ENCODE peak calls at places on chromosomes 16 and 17, in nine cellular contexts. V is sigmoid colon; R is activated T-cell treated with anti-CD3 and anti-CD28 coated beads, Interleukin-2, amount 50 U/mL, for 72 hours; Q is iris pigment epithelial cell; J is T-helper 2 cell; N is CD8-positive, alpha-beta memory T cell; K is CD4-positive, CD25-positive, alpha-beta regulatory T cell; G is AML-193; T is T-helper 1 cell. L is an unnamed sample.

GRCh38 chr16:87056551-87056950 is 260.6 kb downstream of the C16orf95 start:
- DNase-seq in V (peak), R (no peak), Q (no peak), J (no peak), N (no peak), K (no peak), G (no peak), T (no peak), L (no peak)

GRCh38 chr17:43822566-43823190 is 10.3 kb downstream of the MPP3 start:
- DNase-seq in V (peak), R (no peak), Q (no peak), J (no peak), N (no peak), K (no peak), G (no peak), T (no peak), L (no peak)

GRCh38 chr17:65515959-65516948 is 45.2 kb downstream of the AXIN2 start:
- DNase-seq in V (peak), R (no peak), Q (peak), J (no peak), N (no peak), K (no peak), G (no peak), T (no peak), L (no peak)

GRCh38 chr17:63488851-63489250 is 12.0 kb downstream of the ACE start:
- DNase-seq in V (no peak), R (no peak), Q (no peak), J (no peak), N (peak), K (no peak), G (no peak), T (no peak), L (no peak)

GRCh38 chr16:57993452-57993851 is 7.0 kb downstream of the ZNF319 start:
- DNase-seq in V (no peak), R (no peak), Q (no peak), J (no peak), N (no peak), K (no peak), G (no peak), T (no peak), L (no peak)

GRCh38 chr17:66514227-66514806 is 211.9 kb downstream of the PRKCA start:
- DNase-seq in V (no peak), R (peak), Q (peak), J (no peak), N (no peak), K (no peak), G (no peak), T (no peak), L (no peak)

GRCh38 chr17:14301279-14301760 is 439 bp downstream of the HS3ST3B1 start:
- DNase-seq in V (no peak), R (peak), Q (no peak), J (no peak), N (no peak), K (no peak), G (peak), T (no peak), L (peak)

GRCh38 chr16:27403601-27403992 is 1.6 kb downstream of the IL21R start:
- DNase-seq in V (no peak), R (no peak), Q (no peak), J (no peak), N (no peak), K (no peak), G (no peak), T (no peak), L (no peak)

GRCh38 chr17:64784353-64784798 is 122.3 kb upstream of the SMURF2 start:
- DNase-seq in V (no peak), R (no peak), Q (no peak), J (no peak), N (no peak), K (no peak), G (no peak), T (no peak), L (no peak)

GRCh38 chr17:65514082-65514481 is 47.4 kb downstream of the AXIN2 start:
- DNase-seq in V (peak), R (peak), Q (peak), J (no peak), N (no peak), K (no peak), G (no peak), T (no peak), L (no peak)

GRCh38 chr16:84950906-84951305 is 60.4 kb downstream of the ZDHHC7 start:
- DNase-seq in V (no peak), R (peak), Q (no peak), J (peak), N (no peak), K (no peak), G (peak), T (no peak), L (peak)

GRCh38 chr17:79789943-79790804 is 6.7 kb downstream of the CBX8 start:
- DNase-seq in V (no peak), R (peak), Q (no peak), J (no peak), N (peak), K (no peak), G (no peak), T (no peak), L (peak)

GRCh38 chr16:5502944-5503343 is 405.3 kb upstream of the EEF2KMT start:
- DNase-seq in V (no peak), R (no peak), Q (no peak), J (no peak), N (no peak), K (no peak), G (no peak), T (no peak), L (no peak)

GRCh38 chr17:16652847-16653366 is 743 bp downstream of the ZNF624 start:
- DNase-seq in V (no peak), R (no peak), Q (peak), J (no peak), N (no peak), K (no peak), G (no peak), T (no peak), L (no peak)

GRCh38 chr16:90018297-90019200 is 707 bp downstream of the DBNDD1 start:
- DNase-seq in V (no peak), R (no peak), Q (no peak), J (no peak), N (no peak), K (no peak), G (no peak), T (no peak), L (no peak)

GRCh38 chr17:83176272-83176955 is 97.0 kb downstream of the METRNL start:
- DNase-seq in V (peak), R (no peak), Q (no peak), J (no peak), N (no peak), K (no peak), G (no peak), T (no peak), L (no peak)

GRCh38 chr17:6994666-6995246 is 1.1 kb upstream of the ALOX12 start:
- DNase-seq in V (no peak), R (no peak), Q (no peak), J (no peak), N (no peak), K (no peak), G (no peak), T (no peak), L (no peak)

GRCh38 chr17:37450090-37450489 is 39.6 kb upstream of the DUSP14 start:
- DNase-seq in V (no peak), R (no peak), Q (peak), J (no peak), N (no peak), K (no peak), G (no peak), T (no peak), L (no peak)

GRCh38 chr17:77440571-77440981 is 299.8 kb downstream of the SEC14L1 start:
- DNase-seq in V (no peak), R (peak), Q (no peak), J (no peak), N (no peak), K (no peak), G (peak), T (no peak), L (no peak)

GRCh38 chr16:727291-727977 is 528 bp downstream of the HAGHL start:
- DNase-seq in V (no peak), R (peak), Q (no peak), J (no peak), N (no peak), K (no peak), G (peak), T (no peak), L (no peak)

GRCh38 chr17:7440823-7441174 is 1.5 kb downstream of the FGF11 start:
- DNase-seq in V (no peak), R (peak), Q (peak), J (no peak), N (no peak), K (no peak), G (no peak), T (no peak), L (peak)

GRCh38 chr17:7046127-7046724 is 2.3 kb upstream of the SLC16A11 start:
- DNase-seq in V (no peak), R (peak), Q (no peak), J (no peak), N (peak), K (no peak), G (no peak), T (peak), L (peak)

GRCh38 chr16:57781741-57782606 is 20.3 kb downstream of the KIFC3 start:
- DNase-seq in V (no peak), R (no peak), Q (peak), J (no peak), N (no peak), K (no peak), G (no peak), T (no peak), L (no peak)

GRCh38 chr17:51371732-51372151 is 111.4 kb downstream of the UTP18 start:
- DNase-seq in V (no peak), R (peak), Q (peak), J (peak), N (no peak), K (peak), G (peak), T (peak), L (peak)

GRCh38 chr17:62724398-62725146 is 83.5 kb downstream of the MARCHF10 start:
- DNase-seq in V (peak), R (peak), Q (no peak), J (peak), N (peak), K (peak), G (no peak), T (peak), L (peak)

GRCh38 chr17:15281909-15282308 is 16.8 kb upstream of the PMP22 start:
- DNase-seq in V (no peak), R (no peak), Q (peak), J (no peak), N (no peak), K (no peak), G (no peak), T (no peak), L (no peak)

GRCh38 chr17:5437721-5438317 is 1.1 kb downstream of the C1QBP start:
- DNase-seq in V (no peak), R (no peak), Q (peak), J (no peak), N (no peak), K (no peak), G (no peak), T (no peak), L (no peak)

GRCh38 chr17:45854209-45854608 is 9.5 kb downstream of the SPPL2C start:
- DNase-seq in V (no peak), R (no peak), Q (no peak), J (no peak), N (no peak), K (no peak), G (no peak), T (no peak), L (no peak)

GRCh38 chr16:22977294-22977697 is 163.3 kb downstream of the HS3ST2 start:
- DNase-seq in V (no peak), R (no peak), Q (no peak), J (no peak), N (no peak), K (no peak), G (peak), T (no peak), L (no peak)

GRCh38 chr16:87924041-87924851 is 12.1 kb downstream of the CA5A start:
- DNase-seq in V (no peak), R (no peak), Q (no peak), J (no peak), N (no peak), K (no peak), G (no peak), T (no peak), L (no peak)

GRCh38 chr16:67928561-67929364 is 2.9 kb downstream of the CTRL start:
- DNase-seq in V (peak), R (peak), Q (peak), J (peak), N (peak), K (peak), G (peak), T (peak), L (peak)

GRCh38 chr16:5852151-5852550 is 754.6 kb upstream of the EEF2KMT start:
- DNase-seq in V (no peak), R (no peak), Q (no peak), J (no peak), N (no peak), K (no peak), G (no peak), T (no peak), L (no peak)

GRCh38 chr17:7883781-7884386 is 4.7 kb upstream of the CHD3 start:
- DNase-seq in V (no peak), R (peak), Q (peak), J (no peak), N (peak), K (peak), G (no peak), T (peak), L (peak)

L was measured in activated naive CD8-positive, alpha-beta T cell treated with anti-CD3 and anti-CD28 coated beads, Interleukin-2, amount 50 U/mL, for 24 hours.